ENCODE peak calls at places on chromosomes 11 and 22, in four cellular contexts. T, X, L and G are unnamed samples.

GRCh38 chr11:108803781-108804180 is 138.9 kb downstream of the DDX10 start:
- DNase-seq in X (no peak), T (no peak), L (no peak), G (no peak)

GRCh38 chr22:39149915-39150847 is 2.3 kb downstream of the CBX7 start:
- DNase-seq in L (no peak), X (no peak), T (peak), G (no peak)

GRCh38 chr22:36277482-36278291 is 24.8 kb downstream of the APOL1 start:
- DNase-seq in X (peak), T (peak), L (peak), G (peak)

GRCh38 chr11:125874556-125875124 is 12.8 kb upstream of the HYLS1 start:
- DNase-seq in T (peak), X (no peak), L (peak), G (no peak)

GRCh38 chr11:73269353-73270088 is 2.6 kb upstream of the P2RY6 start:
- DNase-seq in L (peak), X (no peak), T (peak), G (no peak)

GRCh38 chr11:43547900-43548381 is 132.6 kb upstream of the HSD17B12 start:
- DNase-seq in X (peak), L (peak), T (peak), G (no peak)

GRCh38 chr11:88569342-88569741 is 231.8 kb upstream of the CTSC start:
- DNase-seq in T (no peak), X (no peak), L (no peak), G (no peak)

GRCh38 chr11:30017467-30017895 is 651 bp upstream of the KCNA4 start:
- DNase-seq in T (no peak), X (no peak), L (no peak), G (no peak)

GRCh38 chr11:78349114-78349513 is 68.5 kb downstream of the GAB2 start:
- DNase-seq in L (no peak), X (no peak), T (no peak), G (no peak)

GRCh38 chr22:45887202-45888131 is 89.5 kb downstream of the WNT7B start:
- DNase-seq in L (peak), T (no peak), X (peak), G (no peak)

GRCh38 chr22:37748659-37749058 is 51.8 kb downstream of the TRIOBP start:
- DNase-seq in X (no peak), T (no peak), L (no peak), G (no peak)

GRCh38 chr22:37747090-37747714 is 50.4 kb downstream of the TRIOBP start:
- DNase-seq in X (no peak), T (no peak), L (no peak), G (no peak)

GRCh38 chr22:37749223-37749622 is 52.4 kb downstream of the TRIOBP start:
- DNase-seq in T (no peak), X (no peak), L (peak), G (no peak)

GRCh38 chr22:37746366-37747089 is 49.7 kb downstream of the TRIOBP start:
- DNase-seq in X (peak), L (no peak), T (no peak), G (peak)

GRCh38 chr22:37747715-37748100 is 50.9 kb downstream of the TRIOBP start:
- DNase-seq in L (no peak), X (no peak), T (no peak), G (no peak)
- H3K4me3 ChIP-seq in L (peak), X (no peak), T (peak), G (no peak)

DNA sequence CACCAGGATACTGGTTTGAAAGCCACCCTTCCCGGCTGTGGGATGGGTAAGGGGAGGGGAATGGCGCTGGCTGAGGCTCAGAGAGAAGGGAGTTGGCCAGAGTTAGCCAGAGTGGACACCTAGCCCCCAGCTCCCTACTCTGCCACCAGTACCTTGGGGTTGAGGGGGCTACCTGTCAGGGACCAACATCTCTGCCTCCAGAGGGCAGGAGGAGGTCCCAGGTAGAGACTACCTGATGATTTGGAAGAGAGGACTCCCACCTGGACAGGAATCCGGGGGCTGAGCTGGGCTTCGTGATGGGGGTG is 3.7 kb downstream of the MYRF start:
- DNase-seq in X (no peak), L (no peak), T (no peak), G (no peak)
- H3K4me3 ChIP-seq in X (no peak), L (peak), T (no peak), G (no peak)

GRCh38 chr11:5690736-5691135 is 1.1 kb downstream of the TRIM22 start:
- DNase-seq in T (no peak), L (no peak), X (no peak), G (no peak)
- H3K4me3 ChIP-seq in T (peak), L (peak), X (no peak), G (peak)

DNA sequence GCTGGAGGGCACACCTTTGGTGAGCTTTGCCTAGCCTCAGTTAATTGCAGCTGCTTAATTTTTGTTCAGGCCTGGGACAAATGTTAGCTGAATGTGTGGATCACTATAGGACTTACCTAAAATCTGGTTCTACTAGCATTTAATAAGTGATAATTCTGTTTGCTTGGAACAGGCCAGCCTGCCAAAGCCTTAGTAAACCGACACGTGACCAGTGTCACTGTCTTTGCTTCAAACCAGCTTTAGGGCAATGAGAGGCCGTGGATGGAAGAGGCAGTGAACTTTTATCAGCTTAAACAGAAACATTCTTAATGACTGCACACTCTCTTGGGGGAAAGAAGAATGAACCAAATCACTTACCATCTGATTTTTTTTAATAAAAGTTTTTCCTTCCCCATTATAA is 10.8 kb downstream of the PARVA start:
- DNase-seq in X (no peak), L (no peak), T (no peak), G (no peak)
- H3K4me3 ChIP-seq in X (no peak), L (no peak), T (no peak), G (no peak)

DNA sequence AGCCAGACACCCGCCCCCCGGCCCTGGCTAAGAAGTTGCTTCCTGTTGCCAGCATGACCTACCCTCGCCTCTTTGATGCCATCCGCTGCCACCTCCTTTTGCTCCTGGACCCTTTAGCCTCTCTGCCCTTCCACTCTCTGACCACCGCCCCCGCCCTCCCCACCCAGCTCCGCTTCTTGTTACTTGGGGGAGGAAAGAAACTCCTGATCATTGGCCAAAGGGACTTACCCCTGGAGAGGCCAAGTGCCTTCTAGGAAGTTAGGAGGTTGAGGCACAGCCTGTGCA is at the start of gene PRR33:
- DNase-seq in L (no peak), T (no peak), X (no peak), G (no peak)
- H3K4me3 ChIP-seq in L (no peak), T (no peak), X (no peak), G (no peak)